ENCODE peak calls at places on chromosomes 16 and 17, in seven cellular contexts. K, N, J, U, E, A and T are unnamed samples.

GRCh38 chr17:63476857-63477470 is at the start of gene ACE:
- DNase-seq in U (no peak), K (peak; percentile 51), N (no peak), E (no peak), A (peak; percentile 35), J (peak; percentile 84), T (no peak)

GRCh38 chr16:679808-680624 is at the start of gene STUB1:
- DNase-seq in K (peak; percentile 46), E (peak; percentile 75), A (peak; percentile 90), U (peak; percentile 85), J (peak; percentile 94), N (peak; percentile 92), T (peak; percentile 84)

GRCh38 chr17:42975265-42975664 is 4.6 kb downstream of the PTGES3L start:
- DNase-seq in J (peak; percentile 27), K (no peak), E (no peak), U (no peak), A (no peak), N (no peak), T (no peak)

GRCh38 chr16:3129137-3130131 is 5.4 kb upstream of the ZNF213 start:
- DNase-seq in J (peak; percentile 93), K (peak; percentile 63), E (peak; percentile 73), N (peak; percentile 75), U (peak; percentile 51), A (peak; percentile 84), T (peak; percentile 86)

GRCh38 chr16:1437606-1438005 is 6.7 kb downstream of the PERCC1 start:
- DNase-seq in U (no peak), J (no peak), N (no peak), K (no peak), A (no peak), E (no peak), T (no peak)

GRCh38 chr16:9099131-9099625 is 7.7 kb downstream of the HAPSTR1 start:
- DNase-seq in E (peak; percentile 43), N (no peak), K (no peak), A (no peak), U (no peak), J (no peak), T (no peak)

GRCh38 chr16:66605177-66605999 is 884 bp downstream of the CMTM3 start:
- DNase-seq in K (no peak), U (no peak), J (peak; percentile 82), N (peak; percentile 36), E (peak; percentile 29), A (peak; percentile 73), T (no peak)

GRCh38 chr16:19071811-19072777 is 4.7 kb downstream of the COQ7 start:
- DNase-seq in A (peak; percentile 59), J (peak; percentile 70), U (no peak), N (peak; percentile 59), E (peak; percentile 53), K (peak; percentile 1), T (peak; percentile 44)

GRCh38 chr16:81553080-81553813 is 108.6 kb downstream of the CMIP start:
- DNase-seq in U (no peak), N (no peak), E (peak; percentile 64), K (no peak), J (peak; percentile 33), A (no peak), T (no peak)

GRCh38 chr17:31116167-31116566 is 21.4 kb downstream of the NF1 start:
- DNase-seq in K (no peak), J (no peak), E (no peak), A (no peak), U (no peak), N (no peak), T (no peak)

GRCh38 chr16:12459401-12459791 is 344.3 kb downstream of the CPPED1 start:
- DNase-seq in A (peak; percentile 25), J (no peak), K (no peak), E (no peak), U (no peak), N (no peak), T (peak; percentile 19)

GRCh38 chr17:83056583-83057396 is 22.6 kb upstream of the METRNL start:
- DNase-seq in E (no peak), N (no peak), A (no peak), K (no peak), U (no peak), J (peak; percentile 79), T (no peak)

GRCh38 chr17:44826123-44826790 is 3.8 kb downstream of the GJC1 start:
- DNase-seq in A (no peak), E (no peak), J (no peak), K (no peak), U (no peak), N (no peak), T (no peak)

GRCh38 chr17:50148226-50149098 is 2.0 kb downstream of the PPP1R9B start:
- DNase-seq in U (peak; percentile 70), K (no peak), E (peak; percentile 90), N (no peak), A (no peak), J (peak; percentile 72), T (peak; percentile 42)